ENCODE peak calls at places on chromosomes 12 and 14, in seven cellular contexts. One of them, this sample, is unnamed.

GRCh38 chr14:105477659-105478623 is 3.3 kb downstream of the CRIP2 start:
- DNase-seq in body of pancreas: no peak
- DNase-seq in mesenteric fat pad: no peak
- DNase-seq in hypothalamus: no peak
- DNase-seq in endothelial cell: peak; percentile 30
- DNase-seq in PC-3: no peak
- DNase-seq in MCF 10A: no peak
- DNase-seq in this sample: no peak

GRCh38 chr14:100446572-100446971 is 123.4 kb downstream of the SLC25A47 start:
- DNase-seq in hypothalamus: no peak
- DNase-seq in mesenteric fat pad: peak; percentile 37
- DNase-seq in MCF 10A: no peak
- DNase-seq in endothelial cell: no peak
- DNase-seq in body of pancreas: no peak
- DNase-seq in PC-3: no peak
- DNase-seq in this sample: peak; percentile 57

GRCh38 chr14:61749867-61750266 is 12.4 kb upstream of the SNAPC1 start:
- DNase-seq in endothelial cell: no peak
- DNase-seq in body of pancreas: no peak
- DNase-seq in MCF 10A: no peak
- DNase-seq in mesenteric fat pad: no peak
- DNase-seq in PC-3: peak; percentile 76
- DNase-seq in hypothalamus: no peak
- DNase-seq in this sample: peak; percentile 50

GRCh38 chr14:29926701-29927595 is 699 bp downstream of the PRKD1 start:
- DNase-seq in body of pancreas: peak; percentile 69
- DNase-seq in PC-3: peak; percentile 53
- DNase-seq in mesenteric fat pad: no peak
- DNase-seq in endothelial cell: peak; percentile 53
- DNase-seq in hypothalamus: peak; percentile 61
- DNase-seq in MCF 10A: peak; percentile 58
- DNase-seq in this sample: peak; percentile 69

GRCh38 chr14:77372304-77372841 is 4.5 kb downstream of the TMED8 start:
- DNase-seq in mesenteric fat pad: no peak
- DNase-seq in PC-3: peak; percentile 57
- DNase-seq in body of pancreas: no peak
- DNase-seq in hypothalamus: no peak
- DNase-seq in MCF 10A: no peak
- DNase-seq in endothelial cell: no peak
- DNase-seq in this sample: peak; percentile 58

GRCh38 chr14:104940526-104941150 is 16.0 kb downstream of the PLD4 start:
- DNase-seq in hypothalamus: no peak
- DNase-seq in endothelial cell: no peak
- DNase-seq in mesenteric fat pad: no peak
- DNase-seq in MCF 10A: no peak
- DNase-seq in PC-3: peak; percentile 10
- DNase-seq in body of pancreas: no peak
- DNase-seq in this sample: no peak

GRCh38 chr12:121916719-121917118 is 1.7 kb upstream of the CFAP251 start:
- DNase-seq in hypothalamus: no peak
- DNase-seq in endothelial cell: peak; percentile 35
- DNase-seq in mesenteric fat pad: no peak
- DNase-seq in PC-3: peak; percentile 46
- DNase-seq in body of pancreas: no peak
- DNase-seq in MCF 10A: no peak
- DNase-seq in this sample: no peak

GRCh38 chr14:105989746-105990302 is 463.4 kb downstream of the TMEM121 start:
- DNase-seq in mesenteric fat pad: no peak
- DNase-seq in MCF 10A: peak; percentile 20
- DNase-seq in hypothalamus: no peak
- DNase-seq in body of pancreas: no peak
- DNase-seq in PC-3: no peak
- DNase-seq in endothelial cell: no peak
- DNase-seq in this sample: peak; percentile 78

GRCh38 chr14:97783001-97783400 is 985.8 kb downstream of the VRK1 start:
- DNase-seq in MCF 10A: no peak
- DNase-seq in mesenteric fat pad: no peak
- DNase-seq in hypothalamus: no peak
- DNase-seq in endothelial cell: no peak
- DNase-seq in body of pancreas: no peak
- DNase-seq in PC-3: no peak
- DNase-seq in this sample: no peak

GRCh38 chr12:18250313-18250916 is 10.9 kb upstream of the PIK3C2G start:
- DNase-seq in endothelial cell: peak; percentile 32
- DNase-seq in body of pancreas: no peak
- DNase-seq in hypothalamus: no peak
- DNase-seq in MCF 10A: peak; percentile 73
- DNase-seq in PC-3: peak; percentile 75
- DNase-seq in mesenteric fat pad: no peak
- DNase-seq in this sample: peak; percentile 71

GRCh38 chr12:112664569-112664968 is 127.0 kb upstream of the RPH3A start:
- DNase-seq in mesenteric fat pad: no peak
- DNase-seq in endothelial cell: peak; percentile 50
- DNase-seq in body of pancreas: no peak
- DNase-seq in PC-3: peak; percentile 30
- DNase-seq in hypothalamus: no peak
- DNase-seq in MCF 10A: peak; percentile 29
- DNase-seq in this sample: no peak

GRCh38 chr14:101511620-101512395 is 49.5 kb upstream of the DIO3 start:
- DNase-seq in endothelial cell: no peak
- DNase-seq in PC-3: no peak
- DNase-seq in hypothalamus: no peak
- DNase-seq in MCF 10A: no peak
- DNase-seq in mesenteric fat pad: no peak
- DNase-seq in body of pancreas: no peak
- DNase-seq in this sample: no peak

GRCh38 chr14:30914812-30915211 is 40.5 kb downstream of the COCH start:
- DNase-seq in PC-3: no peak
- DNase-seq in endothelial cell: no peak
- DNase-seq in body of pancreas: no peak
- DNase-seq in mesenteric fat pad: no peak
- DNase-seq in MCF 10A: no peak
- DNase-seq in hypothalamus: no peak
- DNase-seq in this sample: no peak

GRCh38 chr12:64682572-64683277 is 72.4 kb downstream of the RASSF3 start:
- DNase-seq in mesenteric fat pad: no peak
- DNase-seq in endothelial cell: no peak
- DNase-seq in hypothalamus: no peak
- DNase-seq in MCF 10A: peak; percentile 39
- DNase-seq in PC-3: no peak
- DNase-seq in body of pancreas: no peak
- DNase-seq in this sample: no peak

This sample was measured in kidney tubule cell.